ENCODE peak calls at places on chromosomes 13 and 19, in eight cellular contexts. O is SW480; R is OCI-LY7; U is heart left ventricle; J is effector CD4-positive, alpha-beta T cell; Z is NCI-H510A; I is brain microvascular endothelial cell; K is mesenteric fat pad. P is an unnamed sample.

GRCh38 chr19:8731428-8732169 is 10.2 kb downstream of the OR2Z1 start:
- DNase-seq in O (peak; percentile 16), R (no peak), U (no peak), J (no peak), Z (no peak), I (no peak), K (no peak), P (no peak)

GRCh38 chr19:48997972-48998371 is 4.3 kb downstream of the RUVBL2 start:
- DNase-seq in O (peak; percentile 55), R (peak; percentile 50), U (no peak), J (peak; percentile 34), Z (peak; percentile 54), I (peak; percentile 66), K (no peak), P (no peak)

GRCh38 chr13:23751195-23751594 is 138.0 kb downstream of the MIPEP start:
- DNase-seq in O (no peak), R (no peak), U (no peak), J (no peak), Z (no peak), I (peak; percentile 36), K (no peak), P (no peak)

GRCh38 chr13:48126944-48127814 is 32.3 kb upstream of the MED4 start:
- DNase-seq in O (peak; percentile 68), R (peak; percentile 72), U (peak; percentile 78), J (peak; percentile 23), Z (no peak), I (peak; percentile 26), K (no peak), P (no peak)

GRCh38 chr19:58054792-58055482 is 4.1 kb upstream of the ZNF135 start:
- DNase-seq in O (no peak), R (no peak), U (peak; percentile 65), J (no peak), Z (no peak), I (peak; percentile 12), K (no peak), P (no peak)

GRCh38 chr19:48726573-48726972 is 7.0 kb upstream of the MAMSTR start:
- DNase-seq in O (no peak), R (peak; percentile 83), U (no peak), J (no peak), Z (no peak), I (no peak), K (no peak), P (no peak)

GRCh38 chr13:102724923-102725322 is 30.1 kb upstream of the METTL21C start:
- DNase-seq in O (peak; percentile 48), R (peak; percentile 8), U (no peak), J (no peak), Z (no peak), I (peak; percentile 54), K (no peak), P (no peak)

GRCh38 chr19:58079792-58080191 is 18.2 kb downstream of the ZSCAN18 start:
- DNase-seq in O (no peak), R (no peak), U (no peak), J (no peak), Z (no peak), I (no peak), K (no peak), P (no peak)

GRCh38 chr19:39131255-39131755 is 5.7 kb downstream of the PAK4 start:
- DNase-seq in O (no peak), R (no peak), U (peak; percentile 74), J (no peak), Z (no peak), I (peak; percentile 22), K (no peak), P (no peak)

GRCh38 chr19:2261438-2262172 is 5.4 kb upstream of the JSRP1 start:
- DNase-seq in O (no peak), R (peak; percentile 71), U (no peak), J (peak; percentile 40), Z (no peak), I (no peak), K (no peak), P (no peak)

GRCh38 chr19:42619271-42619670 is 24.5 kb upstream of the CEACAM8 start:
- DNase-seq in O (no peak), R (no peak), U (no peak), J (no peak), Z (no peak), I (no peak), K (no peak), P (no peak)

GRCh38 chr13:28584873-28585317 is 74.0 kb upstream of the POMP start:
- DNase-seq in O (no peak), R (no peak), U (no peak), J (no peak), Z (no peak), I (no peak), K (no peak), P (no peak)

GRCh38 chr13:73767747-73768315 is 366.4 kb downstream of the KLF12 start:
- DNase-seq in O (no peak), R (peak; percentile 37), U (no peak), J (peak; percentile 14), Z (no peak), I (no peak), K (no peak), P (no peak)

GRCh38 chr19:54281008-54281728 is at the start of gene LILRB2:
- DNase-seq in O (no peak), R (no peak), U (no peak), J (no peak), Z (no peak), I (no peak), K (no peak), P (no peak)

GRCh38 chr13:112331675-112332074 is 44.5 kb upstream of the SPACA7 start:
- DNase-seq in O (no peak), R (no peak), U (no peak), J (no peak), Z (no peak), I (no peak), K (peak; percentile 64), P (no peak)

GRCh38 chr19:38061294-38061693 is 154.3 kb downstream of the SIPA1L3 start:
- DNase-seq in O (peak; percentile 33), R (no peak), U (no peak), J (no peak), Z (no peak), I (peak; percentile 81), K (no peak), P (no peak)

GRCh38 chr13:19862511-19863313 is 737 bp downstream of the ZMYM5 start:
- DNase-seq in O (peak; percentile 47), R (peak; percentile 65), U (peak; percentile 38), J (peak; percentile 33), Z (no peak), I (peak; percentile 1), K (no peak), P (no peak)

GRCh38 chr13:111518161-111518791 is 197.8 kb downstream of the TEX29 start:
- DNase-seq in O (peak; percentile 23), R (peak; percentile 1), U (no peak), J (no peak), Z (peak; percentile 51), I (no peak), K (peak; percentile 78), P (no peak)

GRCh38 chr13:104586010-104586746 is 1520.0 kb upstream of the SLC10A2 start:
- DNase-seq in O (no peak), R (no peak), U (no peak), J (no peak), Z (no peak), I (peak; percentile 88), K (no peak), P (no peak)

GRCh38 chr19:3162418-3163229 is 15.9 kb upstream of the S1PR4 start:
- DNase-seq in O (no peak), R (peak; percentile 55), U (no peak), J (no peak), Z (no peak), I (no peak), K (no peak), P (no peak)

GRCh38 chr19:52689804-52690394 is 44.9 kb downstream of the ZNF611 start:
- DNase-seq in O (no peak), R (no peak), U (peak; percentile 29), J (peak; percentile 17), Z (no peak), I (no peak), K (peak; percentile 91), P (no peak)

GRCh38 chr19:16234552-16235445 is 37.1 kb downstream of the AP1M1 start:
- DNase-seq in O (no peak), R (no peak), U (no peak), J (no peak), Z (no peak), I (no peak), K (peak; percentile 67), P (no peak)

GRCh38 chr13:98475521-98475920 is 101.4 kb downstream of the STK24 start:
- DNase-seq in O (peak; percentile 65), R (no peak), U (no peak), J (no peak), Z (no peak), I (peak; percentile 50), K (no peak), P (no peak)

GRCh38 chr19:41882568-41883462 is at the start of gene ARHGEF1:
- DNase-seq in O (no peak), R (peak; percentile 70), U (peak; percentile 80), J (peak; percentile 47), Z (no peak), I (no peak), K (no peak), P (no peak)